ENCODE peak calls at places on chromosomes 6 and 20, in seven cellular contexts. One of them, this sample, is unnamed.

GRCh38 chr20:59647271-59647670 is 42.9 kb downstream of the PHACTR3 start:
- DNase-seq in fibroblast of lung: no peak
- DNase-seq in suprapubic skin: no peak
- DNase-seq in ovary: no peak
- DNase-seq in Peyer's patch: no peak
- DNase-seq in neural progenitor cell: no peak
- DNase-seq in PC-9: no peak
- DNase-seq in this sample: no peak

GRCh38 chr20:53949319-53949839 is 121.0 kb downstream of the BCAS1 start:
- DNase-seq in fibroblast of lung: peak; percentile 70
- DNase-seq in neural progenitor cell: no peak
- DNase-seq in suprapubic skin: no peak
- DNase-seq in ovary: no peak
- DNase-seq in PC-9: no peak
- DNase-seq in Peyer's patch: no peak
- DNase-seq in this sample: no peak

GRCh38 chr6:17635568-17635967 is 35.5 kb downstream of the FAM8A1 start:
- DNase-seq in ovary: no peak
- DNase-seq in Peyer's patch: no peak
- DNase-seq in fibroblast of lung: no peak
- DNase-seq in PC-9: no peak
- DNase-seq in neural progenitor cell: no peak
- DNase-seq in suprapubic skin: no peak
- DNase-seq in this sample: no peak

GRCh38 chr20:49385471-49385870 is 97.0 kb downstream of the KCNB1 start:
- DNase-seq in suprapubic skin: no peak
- DNase-seq in neural progenitor cell: peak; percentile 71
- DNase-seq in PC-9: peak; percentile 61
- DNase-seq in fibroblast of lung: peak; percentile 32
- DNase-seq in ovary: no peak
- DNase-seq in Peyer's patch: no peak
- DNase-seq in this sample: peak; percentile 27

GRCh38 chr6:31086788-31087440 is 25.5 kb downstream of the C6orf15 start:
- DNase-seq in neural progenitor cell: no peak
- DNase-seq in suprapubic skin: no peak
- DNase-seq in PC-9: peak; percentile 56
- DNase-seq in ovary: no peak
- DNase-seq in Peyer's patch: no peak
- DNase-seq in fibroblast of lung: peak; percentile 42
- DNase-seq in this sample: no peak

GRCh38 chr6:11364971-11365397 is 132.5 kb upstream of the NEDD9 start:
- DNase-seq in neural progenitor cell: no peak
- DNase-seq in Peyer's patch: no peak
- DNase-seq in ovary: no peak
- DNase-seq in fibroblast of lung: peak; percentile 48
- DNase-seq in PC-9: no peak
- DNase-seq in suprapubic skin: no peak
- DNase-seq in this sample: no peak

GRCh38 chr6:41504526-41505021 is 41.6 kb upstream of the FOXP4 start:
- DNase-seq in neural progenitor cell: no peak
- DNase-seq in Peyer's patch: no peak
- DNase-seq in suprapubic skin: no peak
- DNase-seq in ovary: peak; percentile 38
- DNase-seq in PC-9: no peak
- DNase-seq in fibroblast of lung: peak; percentile 42
- DNase-seq in this sample: peak; percentile 52

GRCh38 chr6:152746172-152746553 is 4.4 kb upstream of the VIP start:
- DNase-seq in Peyer's patch: no peak
- DNase-seq in PC-9: peak; percentile 37
- DNase-seq in suprapubic skin: no peak
- DNase-seq in ovary: no peak
- DNase-seq in neural progenitor cell: no peak
- DNase-seq in fibroblast of lung: peak; percentile 25
- DNase-seq in this sample: no peak

GRCh38 chr20:52441708-52442107 is 250.1 kb upstream of the ZFP64 start:
- DNase-seq in suprapubic skin: no peak
- DNase-seq in fibroblast of lung: no peak
- DNase-seq in ovary: no peak
- DNase-seq in Peyer's patch: no peak
- DNase-seq in PC-9: no peak
- DNase-seq in neural progenitor cell: no peak
- DNase-seq in this sample: no peak

GRCh38 chr6:79231101-79231500 is 3.4 kb downstream of the HMGN3 start:
- DNase-seq in suprapubic skin: no peak
- DNase-seq in neural progenitor cell: no peak
- DNase-seq in PC-9: no peak
- DNase-seq in ovary: no peak
- DNase-seq in fibroblast of lung: no peak
- DNase-seq in Peyer's patch: no peak
- DNase-seq in this sample: no peak

GRCh38 chr20:45066372-45066771 is 34.6 kb downstream of the KCNS1 start:
- DNase-seq in Peyer's patch: no peak
- DNase-seq in neural progenitor cell: no peak
- DNase-seq in PC-9: no peak
- DNase-seq in suprapubic skin: no peak
- DNase-seq in fibroblast of lung: peak; percentile 68
- DNase-seq in ovary: no peak
- DNase-seq in this sample: no peak

GRCh38 chr6:156791261-156791850 is 14.2 kb downstream of the ARID1B start:
- DNase-seq in Peyer's patch: no peak
- DNase-seq in ovary: no peak
- DNase-seq in suprapubic skin: no peak
- DNase-seq in fibroblast of lung: peak; percentile 70
- DNase-seq in PC-9: no peak
- DNase-seq in neural progenitor cell: peak; percentile 13
- DNase-seq in this sample: no peak

GRCh38 chr20:62791301-62792181 is 4.7 kb upstream of the MRGBP start:
- DNase-seq in suprapubic skin: peak; percentile 89
- DNase-seq in Peyer's patch: peak; percentile 78
- DNase-seq in ovary: peak; percentile 79
- DNase-seq in neural progenitor cell: peak; percentile 95
- DNase-seq in PC-9: peak; percentile 82
- DNase-seq in fibroblast of lung: peak; percentile 92
- DNase-seq in this sample: peak; percentile 92

GRCh38 chr20:31837896-31838397 is 7.5 kb downstream of the FOXS1 start:
- DNase-seq in fibroblast of lung: peak; percentile 29
- DNase-seq in Peyer's patch: no peak
- DNase-seq in PC-9: no peak
- DNase-seq in suprapubic skin: no peak
- DNase-seq in ovary: no peak
- DNase-seq in neural progenitor cell: no peak
- DNase-seq in this sample: no peak

GRCh38 chr20:31838646-31839292 is 6.6 kb downstream of the FOXS1 start:
- DNase-seq in Peyer's patch: no peak
- DNase-seq in suprapubic skin: no peak
- DNase-seq in fibroblast of lung: no peak
- DNase-seq in ovary: no peak
- DNase-seq in PC-9: no peak
- DNase-seq in neural progenitor cell: no peak
- DNase-seq in this sample: no peak

GRCh38 chr20:31835554-31835953 is 9.8 kb downstream of the FOXS1 start:
- DNase-seq in PC-9: no peak
- DNase-seq in Peyer's patch: no peak
- DNase-seq in ovary: no peak
- DNase-seq in neural progenitor cell: no peak
- DNase-seq in suprapubic skin: no peak
- DNase-seq in fibroblast of lung: no peak
- DNase-seq in this sample: no peak

GRCh38 chr20:31835977-31836852 is 9.2 kb downstream of the FOXS1 start:
- DNase-seq in ovary: peak; percentile 61
- DNase-seq in fibroblast of lung: peak; percentile 89
- DNase-seq in neural progenitor cell: no peak
- DNase-seq in PC-9: peak; percentile 72
- DNase-seq in suprapubic skin: no peak
- DNase-seq in Peyer's patch: peak; percentile 58
- DNase-seq in this sample: peak; percentile 79

DNA sequence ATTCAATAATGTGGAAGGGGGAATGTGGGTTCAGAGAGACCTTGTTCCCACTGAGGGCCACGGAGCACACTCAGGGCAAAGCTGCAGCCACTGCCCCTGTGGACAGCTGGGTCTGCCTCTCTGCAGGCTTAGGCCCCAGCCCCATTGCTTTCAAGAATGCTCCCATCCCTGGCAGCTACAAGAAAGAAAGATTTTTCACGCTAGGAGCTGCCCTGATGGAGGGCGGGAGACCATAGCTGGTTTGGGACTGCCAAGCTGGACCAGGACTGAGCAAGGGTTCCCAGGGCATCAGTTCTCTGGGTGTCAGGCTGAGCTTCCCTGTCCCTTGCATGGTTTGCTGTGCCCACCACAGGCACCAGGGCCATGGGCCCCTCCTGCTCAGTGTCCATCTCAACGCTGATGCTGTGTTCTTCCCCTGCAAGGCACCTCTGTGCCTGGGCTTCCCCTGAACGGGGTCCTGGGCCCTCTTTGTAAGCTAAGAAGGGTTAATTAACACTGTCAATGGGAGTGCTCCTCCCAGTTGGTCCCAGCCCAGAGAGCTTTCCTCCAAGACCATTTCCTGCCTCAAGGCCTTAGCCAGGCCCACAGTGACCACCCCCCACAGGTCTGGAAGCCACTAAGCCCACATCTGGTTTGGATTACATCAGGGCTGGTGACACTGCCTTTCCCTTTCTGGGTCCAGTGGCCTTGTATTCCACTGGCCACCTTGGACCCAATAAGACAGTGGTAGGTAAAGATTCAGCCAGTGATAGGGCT is 8.4 kb downstream of the FOXS1 start:
- DNase-seq in fibroblast of lung: no peak
- DNase-seq in Peyer's patch: no peak
- DNase-seq in ovary: no peak
- DNase-seq in neural progenitor cell: peak; percentile 49
- DNase-seq in suprapubic skin: no peak
- DNase-seq in PC-9: no peak
- DNase-seq in this sample: no peak
- H3K4me1 ChIP-seq in fibroblast of lung: peaks cover 43% of the 10 kb centered on the region
- H3K4me1 ChIP-seq in Peyer's patch: peaks cover 11% of the 10 kb centered on the region
- H3K4me1 ChIP-seq in ovary: peaks cover 18% of the 10 kb centered on the region
- H3K4me1 ChIP-seq in neural progenitor cell: peaks cover 33% of the 10 kb centered on the region
- H3K4me1 ChIP-seq in suprapubic skin: peaks cover 25% of the 10 kb centered on the region
- H3K4me1 ChIP-seq in PC-9: peaks cover 16% of the 10 kb centered on the region
- H3K4me1 ChIP-seq in this sample: peaks cover 53% of the 10 kb centered on the region

GRCh38 chr20:16580127-16580526 is 6.9 kb upstream of the KIF16B start:
- DNase-seq in PC-9: peak; percentile 85
- DNase-seq in fibroblast of lung: peak; percentile 75
- DNase-seq in ovary: no peak
- DNase-seq in Peyer's patch: no peak
- DNase-seq in neural progenitor cell: peak; percentile 73
- DNase-seq in suprapubic skin: no peak
- DNase-seq in this sample: no peak

GRCh38 chr20:16574656-16575355 is 1.6 kb upstream of the KIF16B start:
- DNase-seq in neural progenitor cell: peak; percentile 89
- DNase-seq in ovary: peak; percentile 82
- DNase-seq in fibroblast of lung: peak; percentile 82
- DNase-seq in Peyer's patch: peak; percentile 93
- DNase-seq in suprapubic skin: peak; percentile 93
- DNase-seq in PC-9: peak; percentile 71
- DNase-seq in this sample: peak; percentile 93

GRCh38 chr20:16575390-16576140 is 2.3 kb upstream of the KIF16B start:
- DNase-seq in Peyer's patch: no peak
- DNase-seq in ovary: no peak
- DNase-seq in fibroblast of lung: no peak
- DNase-seq in suprapubic skin: no peak
- DNase-seq in PC-9: no peak
- DNase-seq in neural progenitor cell: peak; percentile 30
- DNase-seq in this sample: peak; percentile 34

GRCh38 chr20:16573011-16573965 is at the start of gene KIF16B:
- DNase-seq in Peyer's patch: peak; percentile 98
- DNase-seq in fibroblast of lung: peak; percentile 86
- DNase-seq in PC-9: peak; percentile 79
- DNase-seq in neural progenitor cell: peak; percentile 97
- DNase-seq in suprapubic skin: peak; percentile 96
- DNase-seq in ovary: peak; percentile 92
- DNase-seq in this sample: peak; percentile 93

DNA sequence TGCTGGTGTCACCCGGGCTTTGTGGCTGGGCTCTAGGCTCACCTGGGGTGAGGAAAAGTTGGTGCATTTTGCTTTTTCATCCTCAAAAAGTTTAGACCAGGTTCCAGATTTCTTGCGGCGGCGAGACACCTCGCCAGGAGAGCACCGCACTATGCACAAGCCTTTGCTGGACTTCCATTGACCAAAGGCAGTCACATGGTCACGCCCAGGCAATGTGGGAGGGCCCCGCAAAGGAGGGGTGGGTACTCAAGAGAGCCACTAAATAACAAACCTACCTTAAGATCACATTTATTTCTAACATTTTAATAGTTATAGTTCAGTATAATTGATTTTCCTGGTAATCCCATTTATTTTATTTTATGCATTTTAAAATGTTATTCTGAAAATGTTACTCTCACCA is 3.0 kb upstream of the KIF16B start:
- DNase-seq in suprapubic skin: no peak
- DNase-seq in fibroblast of lung: no peak
- DNase-seq in neural progenitor cell: peak; percentile 10
- DNase-seq in Peyer's patch: no peak
- DNase-seq in PC-9: no peak
- DNase-seq in ovary: no peak
- DNase-seq in this sample: no peak
- H3K4me3 ChIP-seq in suprapubic skin: no peak overlapping the region
- H3K4me3 ChIP-seq in fibroblast of lung: no peak overlapping the region
- H3K4me3 ChIP-seq in neural progenitor cell: no peak overlapping the region
- H3K4me3 ChIP-seq in Peyer's patch: no peak overlapping the region
- H3K4me3 ChIP-seq in PC-9: no peak overlapping the region
- H3K4me3 ChIP-seq in ovary: no peak overlapping the region
- H3K4me3 ChIP-seq in this sample: no peak overlapping the region

DNA sequence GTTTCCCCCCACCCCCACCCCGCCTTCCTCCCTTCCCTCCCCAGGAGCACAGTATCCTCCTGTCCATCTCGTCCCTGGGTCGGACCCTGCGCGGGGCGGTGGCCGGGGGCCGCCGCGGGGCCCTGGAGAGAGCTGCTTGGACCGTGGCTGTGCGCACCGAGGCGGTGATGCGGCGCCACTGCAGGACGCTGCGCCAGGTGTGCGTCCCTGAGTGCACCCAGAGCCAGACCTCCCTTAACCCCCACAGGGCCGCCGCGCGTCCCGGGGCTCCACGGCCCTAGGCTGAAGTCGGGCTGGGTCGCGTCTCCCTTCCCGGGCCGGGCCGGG is 2.2 kb downstream of the C20orf204 start:
- DNase-seq in Peyer's patch: no peak
- DNase-seq in neural progenitor cell: no peak
- DNase-seq in fibroblast of lung: no peak
- DNase-seq in suprapubic skin: no peak
- DNase-seq in PC-9: no peak
- DNase-seq in ovary: no peak
- DNase-seq in this sample: no peak
- TF ChIP-seq CTCF in Peyer's patch: no peak
- TF ChIP-seq CTCF in neural progenitor cell: no peak
- TF ChIP-seq CTCF in fibroblast of lung: no peak
- TF ChIP-seq CTCF in suprapubic skin: no peak
- TF ChIP-seq CTCF in PC-9: no peak
- TF ChIP-seq CTCF in ovary: no peak
- TF ChIP-seq CTCF in this sample: no peak

DNA sequence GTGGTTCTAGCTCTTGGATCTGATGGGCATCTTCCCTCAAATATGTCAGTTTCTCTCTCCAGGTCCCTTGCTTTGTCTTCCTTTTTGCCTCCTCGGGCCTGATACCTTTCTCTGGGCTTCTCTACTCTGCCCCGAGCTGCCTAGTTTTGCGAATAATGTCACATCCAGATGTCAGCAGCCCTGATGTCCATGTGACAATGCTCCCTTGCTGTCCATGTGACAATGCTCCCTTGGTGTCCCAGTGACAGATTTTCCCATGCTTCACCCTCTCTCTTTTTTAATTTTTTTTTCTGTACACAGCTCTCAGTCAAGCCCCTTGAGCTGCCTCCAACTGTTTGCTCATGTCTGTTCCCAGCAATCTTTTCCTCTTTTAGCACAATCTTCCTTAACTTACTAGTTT is 6.4 kb downstream of the TRAF3IP2 start:
- DNase-seq in suprapubic skin: no peak
- DNase-seq in neural progenitor cell: no peak
- DNase-seq in Peyer's patch: no peak
- DNase-seq in ovary: no peak
- DNase-seq in PC-9: no peak
- DNase-seq in fibroblast of lung: no peak
- DNase-seq in this sample: no peak
- H3K4me1 ChIP-seq in suprapubic skin: peaks cover 63% of the 10 kb centered on the region
- H3K4me1 ChIP-seq in neural progenitor cell: peaks cover 20% of the 10 kb centered on the region
- H3K4me1 ChIP-seq in Peyer's patch: peaks cover 19% of the 10 kb centered on the region
- H3K4me1 ChIP-seq in ovary: peaks cover 18% of the 10 kb centered on the region
- H3K4me1 ChIP-seq in PC-9: peaks cover 42% of the 10 kb centered on the region
- H3K4me1 ChIP-seq in fibroblast of lung: peaks cover 35% of the 10 kb centered on the region
- H3K4me1 ChIP-seq in this sample: peaks cover 21% of the 10 kb centered on the region